ENCODE peak calls at places on chromosomes 2 and 18, in ten cellular contexts. One of them, this sample, is unnamed.

GRCh38 chr18:35030234-35030989 is 10.8 kb upstream of the MAPRE2 start:
- DNase-seq in astrocyte of the spinal cord: no peak
- DNase-seq in BJ: no peak
- DNase-seq in fibroblast of lung: no peak
- DNase-seq in AG09319: no peak
- DNase-seq in neural crest cell: no peak
- DNase-seq in AG10803: no peak
- DNase-seq in heart left ventricle: no peak
- DNase-seq in OCI-LY7: peak
- DNase-seq in hepatocyte: peak
- DNase-seq in this sample: no peak

GRCh38 chr2:18971628-18972027 is 382.3 kb upstream of the NT5C1B start:
- DNase-seq in neural crest cell: no peak
- DNase-seq in fibroblast of lung: no peak
- DNase-seq in AG10803: no peak
- DNase-seq in AG09319: no peak
- DNase-seq in astrocyte of the spinal cord: peak
- DNase-seq in OCI-LY7: no peak
- DNase-seq in heart left ventricle: no peak
- DNase-seq in BJ: no peak
- DNase-seq in hepatocyte: no peak
- DNase-seq in this sample: no peak

GRCh38 chr2:160214461-160215055 is 14.5 kb upstream of the ITGB6 start:
- DNase-seq in hepatocyte: peak
- DNase-seq in fibroblast of lung: peak
- DNase-seq in BJ: peak
- DNase-seq in OCI-LY7: no peak
- DNase-seq in neural crest cell: no peak
- DNase-seq in AG10803: peak
- DNase-seq in heart left ventricle: peak
- DNase-seq in AG09319: no peak
- DNase-seq in astrocyte of the spinal cord: peak
- DNase-seq in this sample: peak

GRCh38 chr2:178066890-178067669 is 5.5 kb downstream of the PDE11A start:
- DNase-seq in AG10803: peak
- DNase-seq in OCI-LY7: no peak
- DNase-seq in heart left ventricle: no peak
- DNase-seq in hepatocyte: no peak
- DNase-seq in neural crest cell: no peak
- DNase-seq in AG09319: no peak
- DNase-seq in BJ: no peak
- DNase-seq in fibroblast of lung: no peak
- DNase-seq in astrocyte of the spinal cord: no peak
- DNase-seq in this sample: no peak

GRCh38 chr2:85854897-85855296 is 33.9 kb downstream of the ST3GAL5 start:
- DNase-seq in OCI-LY7: no peak
- DNase-seq in AG09319: no peak
- DNase-seq in BJ: no peak
- DNase-seq in neural crest cell: no peak
- DNase-seq in heart left ventricle: no peak
- DNase-seq in hepatocyte: no peak
- DNase-seq in astrocyte of the spinal cord: no peak
- DNase-seq in fibroblast of lung: no peak
- DNase-seq in AG10803: no peak
- DNase-seq in this sample: no peak

GRCh38 chr2:129641371-129641770 is 338.1 kb upstream of the RAB6C start:
- DNase-seq in heart left ventricle: no peak
- DNase-seq in astrocyte of the spinal cord: no peak
- DNase-seq in hepatocyte: no peak
- DNase-seq in fibroblast of lung: no peak
- DNase-seq in OCI-LY7: no peak
- DNase-seq in AG10803: no peak
- DNase-seq in BJ: no peak
- DNase-seq in AG09319: no peak
- DNase-seq in neural crest cell: no peak
- DNase-seq in this sample: no peak

GRCh38 chr2:26658691-26659346 is 17.7 kb upstream of the CIB4 start:
- DNase-seq in hepatocyte: no peak
- DNase-seq in neural crest cell: no peak
- DNase-seq in fibroblast of lung: no peak
- DNase-seq in OCI-LY7: no peak
- DNase-seq in AG09319: no peak
- DNase-seq in AG10803: no peak
- DNase-seq in BJ: no peak
- DNase-seq in astrocyte of the spinal cord: no peak
- DNase-seq in heart left ventricle: no peak
- DNase-seq in this sample: no peak

GRCh38 chr2:113248997-113249770 is 29.5 kb downstream of the PAX8 start:
- DNase-seq in heart left ventricle: peak
- DNase-seq in neural crest cell: peak
- DNase-seq in hepatocyte: peak
- DNase-seq in AG09319: peak
- DNase-seq in OCI-LY7: peak
- DNase-seq in astrocyte of the spinal cord: peak
- DNase-seq in fibroblast of lung: peak
- DNase-seq in AG10803: peak
- DNase-seq in BJ: no peak
- DNase-seq in this sample: peak

GRCh38 chr2:64120928-64121327 is 23.3 kb downstream of the PELI1 start:
- DNase-seq in fibroblast of lung: no peak
- DNase-seq in AG10803: no peak
- DNase-seq in AG09319: no peak
- DNase-seq in astrocyte of the spinal cord: no peak
- DNase-seq in hepatocyte: no peak
- DNase-seq in neural crest cell: no peak
- DNase-seq in heart left ventricle: no peak
- DNase-seq in OCI-LY7: no peak
- DNase-seq in BJ: no peak
- DNase-seq in this sample: no peak

GRCh38 chr2:69683170-69683971 is 39.8 kb upstream of the AAK1 start:
- DNase-seq in AG10803: peak
- DNase-seq in heart left ventricle: no peak
- DNase-seq in AG09319: peak
- DNase-seq in neural crest cell: no peak
- DNase-seq in astrocyte of the spinal cord: peak
- DNase-seq in hepatocyte: peak
- DNase-seq in OCI-LY7: no peak
- DNase-seq in fibroblast of lung: peak
- DNase-seq in BJ: peak
- DNase-seq in this sample: peak

GRCh38 chr18:27599202-27599829 is 414.2 kb upstream of the CHST9 start:
- DNase-seq in AG10803: peak
- DNase-seq in fibroblast of lung: peak
- DNase-seq in AG09319: no peak
- DNase-seq in astrocyte of the spinal cord: peak
- DNase-seq in neural crest cell: peak
- DNase-seq in BJ: no peak
- DNase-seq in hepatocyte: peak
- DNase-seq in heart left ventricle: peak
- DNase-seq in OCI-LY7: peak
- DNase-seq in this sample: peak
- TF ChIP-seq CTCF in AG10803: peak
- TF ChIP-seq CTCF in fibroblast of lung: peak
- TF ChIP-seq CTCF in AG09319: peak
- TF ChIP-seq CTCF in astrocyte of the spinal cord: peak
- TF ChIP-seq CTCF in neural crest cell: peak
- TF ChIP-seq CTCF in BJ: peak
- TF ChIP-seq CTCF in hepatocyte: peak
- TF ChIP-seq CTCF in heart left ventricle: peak
- TF ChIP-seq CTCF in OCI-LY7: peak
- TF ChIP-seq CTCF in this sample: peak

DNA sequence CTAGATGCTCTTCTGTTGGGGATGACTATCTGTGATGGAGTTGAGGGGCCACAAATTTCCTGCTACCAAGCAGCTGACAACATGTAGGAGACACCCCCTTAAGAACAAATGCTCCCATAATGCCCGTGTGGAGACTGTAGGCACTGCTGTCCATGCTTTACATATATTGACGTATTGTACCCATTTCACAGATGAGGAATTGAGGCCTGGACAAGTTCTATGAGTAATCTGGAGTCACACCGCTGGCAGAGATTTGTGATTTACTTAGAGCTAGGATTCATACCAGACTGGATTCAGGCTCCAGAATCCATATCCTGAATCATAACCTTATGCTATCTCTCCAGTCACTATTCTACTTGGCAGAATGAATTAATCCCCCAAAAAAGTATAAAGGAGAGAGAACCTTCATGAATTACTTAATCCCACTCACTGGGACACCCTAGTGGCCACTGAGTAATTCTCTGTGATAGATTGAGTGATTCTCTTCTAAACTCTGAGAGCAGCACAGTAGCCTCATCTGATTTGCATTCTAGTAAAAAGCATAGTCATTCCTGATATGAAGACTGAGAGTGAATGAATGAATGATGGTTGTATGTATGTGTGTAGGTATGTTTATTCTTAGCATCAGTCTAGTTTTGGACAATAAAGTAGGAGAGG is 460.7 kb upstream of the MEIS1 start:
- DNase-seq in astrocyte of the spinal cord: no peak
- DNase-seq in AG10803: no peak
- DNase-seq in heart left ventricle: no peak
- DNase-seq in AG09319: no peak
- DNase-seq in BJ: no peak
- DNase-seq in OCI-LY7: no peak
- DNase-seq in hepatocyte: no peak
- DNase-seq in fibroblast of lung: no peak
- DNase-seq in neural crest cell: no peak
- DNase-seq in this sample: no peak
- TF ChIP-seq CTCF in astrocyte of the spinal cord: no peak
- TF ChIP-seq CTCF in AG10803: no peak
- TF ChIP-seq CTCF in heart left ventricle: no peak
- TF ChIP-seq CTCF in AG09319: no peak
- TF ChIP-seq CTCF in BJ: no peak
- TF ChIP-seq CTCF in OCI-LY7: peak
- TF ChIP-seq CTCF in hepatocyte: no peak
- TF ChIP-seq CTCF in fibroblast of lung: peak
- TF ChIP-seq CTCF in neural crest cell: no peak
- TF ChIP-seq CTCF in this sample: peak

DNA sequence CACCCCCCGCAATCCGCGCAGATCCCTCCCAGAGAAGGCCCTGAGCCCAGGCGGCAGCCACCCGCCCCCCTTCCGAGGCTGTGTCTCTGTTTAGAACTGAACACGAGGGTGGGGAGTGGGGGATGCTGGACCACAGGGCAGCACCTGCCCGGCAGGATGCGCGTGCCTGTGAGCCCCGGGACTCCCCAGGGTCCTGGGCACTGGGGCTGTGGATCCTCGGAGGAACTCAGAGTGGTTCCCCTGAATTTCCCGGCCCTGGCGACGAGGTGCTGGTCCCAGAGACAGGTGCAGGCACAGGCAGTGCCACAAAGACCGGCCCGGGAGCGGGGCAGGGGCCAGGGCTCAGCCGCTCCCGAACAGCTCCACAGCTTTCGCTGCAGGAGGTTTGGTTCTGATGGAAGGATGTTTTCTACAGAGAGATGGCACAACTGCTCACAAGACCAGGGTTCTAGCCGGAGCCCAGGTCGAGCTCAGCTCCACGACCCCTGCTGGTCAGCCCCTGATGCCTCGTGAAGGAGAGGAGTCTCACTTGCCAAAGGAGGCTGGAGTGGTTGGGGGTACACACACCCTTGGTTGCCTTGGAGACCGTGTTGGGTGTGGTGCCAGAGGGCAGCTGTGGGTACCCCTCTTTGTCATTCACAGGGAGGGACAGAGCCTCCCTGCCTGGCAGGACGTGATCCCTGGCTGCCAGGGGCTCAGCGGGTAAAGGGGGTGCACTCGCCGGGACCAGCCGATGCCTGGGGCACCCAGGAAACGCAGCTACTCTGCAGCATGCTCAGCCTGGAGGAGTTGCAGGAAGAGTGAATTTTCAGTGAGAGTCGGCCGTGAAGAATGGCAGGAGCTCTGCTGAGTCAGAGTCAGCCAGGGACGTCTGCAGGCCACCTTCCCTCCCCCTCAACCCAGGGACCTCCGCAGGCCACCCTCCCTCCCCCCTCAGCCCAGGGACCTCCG is 4.4 kb upstream of the NEU4 start:
- DNase-seq in hepatocyte: peak
- DNase-seq in AG09319: no peak
- DNase-seq in astrocyte of the spinal cord: no peak
- DNase-seq in neural crest cell: no peak
- DNase-seq in BJ: no peak
- DNase-seq in heart left ventricle: peak
- DNase-seq in OCI-LY7: peak
- DNase-seq in fibroblast of lung: no peak
- DNase-seq in AG10803: peak
- DNase-seq in this sample: no peak
- TF ChIP-seq CTCF in hepatocyte: no peak
- TF ChIP-seq CTCF in AG09319: no peak
- TF ChIP-seq CTCF in astrocyte of the spinal cord: no peak
- TF ChIP-seq CTCF in neural crest cell: no peak
- TF ChIP-seq CTCF in BJ: no peak
- TF ChIP-seq CTCF in heart left ventricle: no peak
- TF ChIP-seq CTCF in OCI-LY7: peak
- TF ChIP-seq CTCF in fibroblast of lung: no peak
- TF ChIP-seq CTCF in AG10803: no peak
- TF ChIP-seq CTCF in this sample: peak

DNA sequence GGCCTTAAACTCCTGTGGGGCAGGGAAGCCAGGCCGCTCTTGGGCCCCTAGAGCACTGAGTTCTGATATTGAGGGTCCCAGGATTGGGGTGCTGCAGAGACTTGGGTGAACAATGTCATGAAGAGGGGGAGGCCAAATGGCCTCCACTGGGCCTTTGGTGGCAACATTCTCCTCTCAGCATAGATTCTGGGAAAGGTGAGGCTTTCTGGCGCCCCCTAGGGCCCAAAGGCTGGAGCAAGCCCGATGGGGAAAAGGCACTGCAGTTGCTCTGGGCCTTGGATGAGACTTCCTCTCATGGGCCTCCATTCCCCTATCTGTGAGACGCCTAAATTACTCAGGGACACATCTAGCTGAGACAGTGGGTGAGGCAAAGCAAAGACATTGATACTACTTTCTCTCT is 84.8 kb downstream of the ACAA2 start:
- DNase-seq in heart left ventricle: no peak
- DNase-seq in neural crest cell: peak
- DNase-seq in BJ: no peak
- DNase-seq in fibroblast of lung: peak
- DNase-seq in AG09319: no peak
- DNase-seq in hepatocyte: peak
- DNase-seq in astrocyte of the spinal cord: peak
- DNase-seq in AG10803: no peak
- DNase-seq in OCI-LY7: peak
- DNase-seq in this sample: peak
- TF ChIP-seq CTCF in heart left ventricle: peak
- TF ChIP-seq CTCF in neural crest cell: peak
- TF ChIP-seq CTCF in BJ: peak
- TF ChIP-seq CTCF in fibroblast of lung: peak
- TF ChIP-seq CTCF in AG09319: peak
- TF ChIP-seq CTCF in hepatocyte: peak
- TF ChIP-seq CTCF in astrocyte of the spinal cord: peak
- TF ChIP-seq CTCF in AG10803: peak
- TF ChIP-seq CTCF in OCI-LY7: peak
- TF ChIP-seq CTCF in this sample: peak

DNA sequence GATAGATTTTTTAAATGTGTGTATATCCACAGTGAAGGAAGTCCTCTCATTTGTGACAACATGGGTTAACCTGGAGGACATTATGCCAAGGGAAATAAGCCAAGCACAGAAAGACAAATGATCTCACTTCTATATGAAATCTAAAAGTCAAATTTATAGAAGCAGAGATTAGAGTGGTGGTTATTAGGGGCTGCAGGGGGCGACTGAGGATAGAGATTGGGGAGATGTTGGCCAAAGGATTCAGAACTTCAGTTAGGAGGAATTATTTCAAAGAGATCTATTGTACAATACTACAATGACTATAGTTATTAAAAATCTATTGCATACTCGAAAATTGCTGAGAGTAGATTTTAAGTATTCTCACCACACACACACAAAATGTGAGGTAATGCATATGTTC is 252.4 kb upstream of the SLC39A10 start:
- DNase-seq in fibroblast of lung: peak
- DNase-seq in astrocyte of the spinal cord: no peak
- DNase-seq in AG09319: no peak
- DNase-seq in BJ: no peak
- DNase-seq in AG10803: peak
- DNase-seq in hepatocyte: no peak
- DNase-seq in heart left ventricle: no peak
- DNase-seq in neural crest cell: no peak
- DNase-seq in OCI-LY7: peak
- DNase-seq in this sample: no peak
- TF ChIP-seq CTCF in fibroblast of lung: no peak
- TF ChIP-seq CTCF in astrocyte of the spinal cord: no peak
- TF ChIP-seq CTCF in AG09319: peak
- TF ChIP-seq CTCF in BJ: no peak
- TF ChIP-seq CTCF in AG10803: peak
- TF ChIP-seq CTCF in hepatocyte: no peak
- TF ChIP-seq CTCF in heart left ventricle: no peak
- TF ChIP-seq CTCF in neural crest cell: no peak
- TF ChIP-seq CTCF in OCI-LY7: peak
- TF ChIP-seq CTCF in this sample: no peak